ENCODE peak calls at places on chromosomes 7 and 10, in ten cellular contexts. A is fibroblast of mammary gland, V is mucosa of gallbladder, O is NCI-H1092, B is chondrocyte, C is EH, Y is GM13976, N is adrenal gland, M is Panc1, I is astrocyte of the spinal cord. W is an unnamed sample.

GRCh38 chr10:93063217-93063976 is 2.8 kb downstream of the CYP26C1 start:
- DNase-seq in A (no peak), V (peak; percentile 9), O (no peak), B (no peak), C (no peak), Y (peak; percentile 34), N (no peak), M (no peak), I (no peak), W (no peak)

GRCh38 chr7:151384352-151384697 is 25.5 kb downstream of the WDR86 start:
- DNase-seq in A (no peak), V (no peak), O (no peak), B (no peak), C (no peak), Y (no peak), N (no peak), M (no peak), I (no peak), W (no peak)

GRCh38 chr10:131874991-131875451 is 25.8 kb upstream of the PPP2R2D start:
- DNase-seq in A (peak; percentile 69), V (peak; percentile 64), O (peak; percentile 58), B (peak; percentile 95), C (peak; percentile 77), Y (peak; percentile 89), N (peak; percentile 76), M (peak; percentile 50), I (peak; percentile 68), W (peak; percentile 80)

GRCh38 chr10:107656932-107657331 is 492.4 kb upstream of the SORCS1 start:
- DNase-seq in A (no peak), V (no peak), O (no peak), B (no peak), C (no peak), Y (no peak), N (no peak), M (no peak), I (no peak), W (no peak)

GRCh38 chr10:120999868-121000267 is 148.7 kb downstream of the WDR11 start:
- DNase-seq in A (no peak), V (no peak), O (no peak), B (no peak), C (no peak), Y (no peak), N (no peak), M (no peak), I (no peak), W (no peak)

GRCh38 chr7:99199226-99199625 is 8.7 kb downstream of the KPNA7 start:
- DNase-seq in A (no peak), V (no peak), O (no peak), B (no peak), C (no peak), Y (no peak), N (no peak), M (no peak), I (no peak), W (no peak)

GRCh38 chr10:78371118-78371517 is 337.5 kb downstream of the RPS24 start:
- DNase-seq in A (no peak), V (no peak), O (no peak), B (no peak), C (no peak), Y (no peak), N (no peak), M (no peak), I (no peak), W (no peak)

GRCh38 chr7:74288034-74288881 is 949 bp upstream of the CLIP2 start:
- DNase-seq in A (peak; percentile 50), V (no peak), O (no peak), B (no peak), C (peak; percentile 29), Y (no peak), N (no peak), M (no peak), I (peak; percentile 13), W (no peak)

GRCh38 chr7:139774376-139774775 is 3.4 kb downstream of the HIPK2 start:
- DNase-seq in A (peak; percentile 96), V (no peak), O (no peak), B (no peak), C (peak; percentile 94), Y (no peak), N (no peak), M (peak; percentile 67), I (peak; percentile 85), W (no peak)

GRCh38 chr7:158023157-158023556 is 564.5 kb downstream of the PTPRN2 start:
- DNase-seq in A (no peak), V (no peak), O (no peak), B (no peak), C (no peak), Y (no peak), N (no peak), M (no peak), I (no peak), W (no peak)

GRCh38 chr10:43292745-43293676 is 26.1 kb upstream of the RASGEF1A start:
- DNase-seq in A (peak; percentile 51), V (peak; percentile 57), O (peak; percentile 36), B (no peak), C (peak; percentile 56), Y (peak; percentile 71), N (peak; percentile 56), M (peak; percentile 39), I (peak; percentile 42), W (peak; percentile 70)

GRCh38 chr7:158541330-158542010 is 46.2 kb downstream of the PTPRN2 start:
- DNase-seq in A (no peak), V (no peak), O (no peak), B (no peak), C (no peak), Y (peak; percentile 78), N (peak; percentile 21), M (no peak), I (no peak), W (no peak)

GRCh38 chr10:79298403-79299244 is 48.6 kb upstream of the PPIF start:
- DNase-seq in A (peak; percentile 98), V (peak; percentile 65), O (no peak), B (no peak), C (peak; percentile 98), Y (no peak), N (peak; percentile 95), M (no peak), I (peak; percentile 97), W (peak; percentile 86)

GRCh38 chr10:33612116-33612515 is 277.6 kb upstream of the NRP1 start:
- DNase-seq in A (peak; percentile 59), V (no peak), O (no peak), B (no peak), C (peak; percentile 4), Y (no peak), N (no peak), M (no peak), I (no peak), W (no peak)

GRCh38 chr7:29327455-29327854 is 132.9 kb downstream of the CHN2 start:
- DNase-seq in A (no peak), V (no peak), O (peak; percentile 72), B (no peak), C (no peak), Y (no peak), N (no peak), M (no peak), I (no peak), W (no peak)